ENCODE peak calls at places on chromosomes 11 and 22, in five cellular contexts. One of them, this sample, is unnamed.

GRCh38 chr11:72814831-72815618 is 814 bp downstream of the ATG16L2 start:
- DNase-seq in mammary epithelial cell: peak; percentile 60
- DNase-seq in caudate nucleus: no peak
- DNase-seq in activated T-cell treated with anti-CD3 and anti-CD28 coated beads for 1 hour: peak; percentile 26
- DNase-seq in posterior cingulate gyrus: no peak
- DNase-seq in this sample: no peak

GRCh38 chr22:36332623-36333331 is 55.0 kb downstream of the MYH9 start:
- DNase-seq in mammary epithelial cell: peak; percentile 96
- DNase-seq in caudate nucleus: no peak
- DNase-seq in activated T-cell treated with anti-CD3 and anti-CD28 coated beads for 1 hour: peak; percentile 45
- DNase-seq in posterior cingulate gyrus: no peak
- DNase-seq in this sample: no peak

GRCh38 chr11:20075627-20076026 is 84.6 kb downstream of the DBX1 start:
- DNase-seq in activated T-cell treated with anti-CD3 and anti-CD28 coated beads for 1 hour: no peak
- DNase-seq in mammary epithelial cell: no peak
- DNase-seq in caudate nucleus: no peak
- DNase-seq in posterior cingulate gyrus: no peak
- DNase-seq in this sample: peak; percentile 25

GRCh38 chr11:100925935-100926334 is 203.7 kb downstream of the PGR start:
- DNase-seq in mammary epithelial cell: peak; percentile 60
- DNase-seq in activated T-cell treated with anti-CD3 and anti-CD28 coated beads for 1 hour: no peak
- DNase-seq in caudate nucleus: no peak
- DNase-seq in posterior cingulate gyrus: no peak
- DNase-seq in this sample: no peak

GRCh38 chr11:41050791-41051190 is 408.7 kb downstream of the LRRC4C start:
- DNase-seq in mammary epithelial cell: peak; percentile 86
- DNase-seq in posterior cingulate gyrus: no peak
- DNase-seq in caudate nucleus: no peak
- DNase-seq in activated T-cell treated with anti-CD3 and anti-CD28 coated beads for 1 hour: no peak
- DNase-seq in this sample: no peak

GRCh38 chr11:2304156-2305139 is 2.6 kb downstream of the TSPAN32 start:
- DNase-seq in activated T-cell treated with anti-CD3 and anti-CD28 coated beads for 1 hour: no peak
- DNase-seq in mammary epithelial cell: no peak
- DNase-seq in caudate nucleus: no peak
- DNase-seq in posterior cingulate gyrus: no peak
- DNase-seq in this sample: no peak

GRCh38 chr22:32475428-32476010 is 908 bp downstream of the FBXO7 start:
- DNase-seq in activated T-cell treated with anti-CD3 and anti-CD28 coated beads for 1 hour: no peak
- DNase-seq in mammary epithelial cell: no peak
- DNase-seq in caudate nucleus: no peak
- DNase-seq in posterior cingulate gyrus: peak; percentile 39
- DNase-seq in this sample: peak; percentile 55

GRCh38 chr11:124080319-124081001 is 34.8 kb upstream of the VWA5A start:
- DNase-seq in posterior cingulate gyrus: no peak
- DNase-seq in caudate nucleus: no peak
- DNase-seq in activated T-cell treated with anti-CD3 and anti-CD28 coated beads for 1 hour: no peak
- DNase-seq in mammary epithelial cell: peak; percentile 88
- DNase-seq in this sample: no peak

GRCh38 chr22:42901790-42902508 is 44.9 kb upstream of the ARFGAP3 start:
- DNase-seq in posterior cingulate gyrus: no peak
- DNase-seq in activated T-cell treated with anti-CD3 and anti-CD28 coated beads for 1 hour: no peak
- DNase-seq in mammary epithelial cell: no peak
- DNase-seq in caudate nucleus: no peak
- DNase-seq in this sample: no peak

GRCh38 chr11:76716268-76716667 is 45.7 kb upstream of the LRRC32 start:
- DNase-seq in caudate nucleus: no peak
- DNase-seq in activated T-cell treated with anti-CD3 and anti-CD28 coated beads for 1 hour: no peak
- DNase-seq in posterior cingulate gyrus: no peak
- DNase-seq in mammary epithelial cell: no peak
- DNase-seq in this sample: no peak

GRCh38 chr11:119091966-119092879 is 7.5 kb downstream of the HMBS start:
- DNase-seq in posterior cingulate gyrus: no peak
- DNase-seq in caudate nucleus: no peak
- DNase-seq in activated T-cell treated with anti-CD3 and anti-CD28 coated beads for 1 hour: no peak
- DNase-seq in mammary epithelial cell: no peak
- DNase-seq in this sample: no peak

GRCh38 chr11:332651-333480 is 12.2 kb upstream of the IFITM3 start:
- DNase-seq in activated T-cell treated with anti-CD3 and anti-CD28 coated beads for 1 hour: no peak
- DNase-seq in caudate nucleus: no peak
- DNase-seq in mammary epithelial cell: no peak
- DNase-seq in posterior cingulate gyrus: no peak
- DNase-seq in this sample: no peak

GRCh38 chr11:74354036-74354435 is 42.6 kb upstream of the P4HA3 start:
- DNase-seq in caudate nucleus: no peak
- DNase-seq in mammary epithelial cell: no peak
- DNase-seq in posterior cingulate gyrus: no peak
- DNase-seq in activated T-cell treated with anti-CD3 and anti-CD28 coated beads for 1 hour: no peak
- DNase-seq in this sample: no peak

This sample was measured in putamen.